ENCODE peak calls at places on chromosomes 1 and 21, in seven cellular contexts. Y is hepatic stellate cell; K is brain microvascular endothelial cell; V is stimulated activated CD4-positive, alpha-beta T cell treated with anti-CD3 and anti-CD28 coated beads, Interleukin-1b, Interleukin-23, amount 100 ng/mL, for 24 hours; D is A549; U is HAP-1; G is activated CD4-positive, alpha-beta T cell treated with anti-CD3 and anti-CD28 coated beads for 36 hours. J is an unnamed sample.

GRCh38 chr1:41827991-41828570 is 90.6 kb downstream of the HIVEP3 start:
- DNase-seq in Y (no peak), K (no peak), V (no peak), D (no peak), U (no peak), G (no peak), J (no peak)

GRCh38 chr21:42538479-42539275 is 25.0 kb downstream of the SLC37A1 start:
- DNase-seq in Y (no peak), K (no peak), V (no peak), D (no peak), U (no peak), G (no peak), J (no peak)

GRCh38 chr21:45862544-45863207 is 118.9 kb upstream of the COL6A1 start:
- DNase-seq in Y (no peak), K (no peak), V (no peak), D (no peak), U (no peak), G (no peak), J (no peak)

GRCh38 chr1:16215882-16216753 is 3.7 kb upstream of the ARHGEF19 start:
- DNase-seq in Y (peak; percentile 72), K (peak; percentile 78), V (no peak), D (peak; percentile 24), U (peak; percentile 84), G (peak; percentile 85), J (peak; percentile 96)

GRCh38 chr21:37914211-37914900 is 1.9 kb downstream of the KCNJ6 start:
- DNase-seq in Y (peak; percentile 52), K (peak; percentile 3), V (no peak), D (no peak), U (no peak), G (peak; percentile 43), J (no peak)

GRCh38 chr1:20149601-20150325 is 10.6 kb downstream of the PLA2G2F start:
- DNase-seq in Y (no peak), K (no peak), V (no peak), D (no peak), U (no peak), G (no peak), J (no peak)

GRCh38 chr1:192807968-192808587 is 761 bp upstream of the RGS2 start:
- DNase-seq in Y (peak; percentile 8), K (peak; percentile 36), V (peak; percentile 7), D (peak; percentile 16), U (no peak), G (no peak), J (no peak)

GRCh38 chr1:209607102-209607794 is 23.7 kb downstream of the CAMK1G start:
- DNase-seq in Y (no peak), K (peak; percentile 18), V (no peak), D (peak; percentile 70), U (no peak), G (peak; percentile 70), J (no peak)

GRCh38 chr1:9590201-9590600 is 1.5 kb downstream of the TMEM201 start:
- DNase-seq in Y (no peak), K (no peak), V (no peak), D (no peak), U (no peak), G (no peak), J (no peak)

GRCh38 chr1:184820218-184820720 is 65.6 kb upstream of the EDEM3 start:
- DNase-seq in Y (no peak), K (no peak), V (no peak), D (no peak), U (no peak), G (no peak), J (no peak)

GRCh38 chr1:87794788-87795614 is 466.3 kb downstream of the LMO4 start:
- DNase-seq in Y (peak; percentile 24), K (peak; percentile 79), V (no peak), D (peak; percentile 46), U (no peak), G (no peak), J (no peak)

GRCh38 chr1:36206323-36206858 is 17.9 kb upstream of the THRAP3 start:
- DNase-seq in Y (no peak), K (no peak), V (no peak), D (no peak), U (no peak), G (peak; percentile 29), J (no peak)

GRCh38 chr1:21619041-21619947 is 49.9 kb downstream of the RAP1GAP start:
- DNase-seq in Y (no peak), K (no peak), V (no peak), D (no peak), U (no peak), G (no peak), J (no peak)

GRCh38 chr1:44945992-44946391 is 40.4 kb downstream of the EIF2B3 start:
- DNase-seq in Y (no peak), K (no peak), V (no peak), D (no peak), U (no peak), G (no peak), J (no peak)

GRCh38 chr1:17369466-17369865 is 2.5 kb upstream of the PADI6 start:
- DNase-seq in Y (no peak), K (peak; percentile 19), V (no peak), D (no peak), U (no peak), G (no peak), J (no peak)

GRCh38 chr1:164801791-164802572 is 243.0 kb downstream of the PBX1 start:
- DNase-seq in Y (no peak), K (no peak), V (no peak), D (no peak), U (peak; percentile 27), G (no peak), J (no peak)

GRCh38 chr1:56286506-56286905 is 292.9 kb downstream of the PLPP3 start:
- DNase-seq in Y (no peak), K (no peak), V (no peak), D (no peak), U (no peak), G (no peak), J (no peak)

GRCh38 chr1:28246427-28246832 is 10.5 kb downstream of the ATP5IF1 start:
- DNase-seq in Y (no peak), K (no peak), V (no peak), D (no peak), U (no peak), G (peak; percentile 55), J (no peak)

GRCh38 chr1:1165900-1166421 is 7.7 kb upstream of the TTLL10 start:
- DNase-seq in Y (no peak), K (no peak), V (no peak), D (no peak), U (no peak), G (no peak), J (no peak)

GRCh38 chr21:46319192-46319591 is 4.5 kb downstream of the C21orf58 start:
- DNase-seq in Y (no peak), K (no peak), V (no peak), D (no peak), U (no peak), G (no peak), J (no peak)

GRCh38 chr1:246284021-246284420 is 223.1 kb downstream of the SMYD3 start:
- DNase-seq in Y (no peak), K (no peak), V (no peak), D (no peak), U (no peak), G (no peak), J (no peak)

GRCh38 chr1:8547791-8548190 is 229.9 kb downstream of the SLC45A1 start:
- DNase-seq in Y (no peak), K (no peak), V (no peak), D (no peak), U (no peak), G (no peak), J (no peak)

J was measured in NCI-H1436.